ENCODE peak calls at places on chromosome 19, in nine cellular contexts. N, U, Z, D, B, K, H, I and Y are unnamed samples.

GRCh38 chr19:15369594-15369891 is 10.0 kb downstream of the AKAP8 start:
- DNase-seq in N (no peak), U (no peak), Z (no peak), D (no peak), B (no peak), K (no peak), H (no peak), I (no peak), Y (no peak)

GRCh38 chr19:31538879-31539278 is 189.6 kb upstream of the TSHZ3 start:
- DNase-seq in N (no peak), U (no peak), Z (no peak), D (no peak), B (no peak), K (no peak), H (no peak), I (no peak), Y (no peak)

GRCh38 chr19:3440082-3440481 is 40.2 kb downstream of the SMIM24 start:
- DNase-seq in N (no peak), U (peak; percentile 50), Z (no peak), D (no peak), B (peak; percentile 29), K (no peak), H (no peak), I (no peak), Y (no peak)

GRCh38 chr19:4575267-4575793 is 15.8 kb upstream of the SEMA6B start:
- DNase-seq in N (peak; percentile 98), U (no peak), Z (no peak), D (peak; percentile 95), B (peak; percentile 94), K (peak; percentile 91), H (no peak), I (peak; percentile 96), Y (peak; percentile 77)

GRCh38 chr19:43651758-43652545 is 12.3 kb upstream of the CADM4 start:
- DNase-seq in N (peak; percentile 68), U (peak; percentile 79), Z (no peak), D (peak; percentile 48), B (peak; percentile 67), K (peak; percentile 62), H (no peak), I (peak; percentile 58), Y (peak; percentile 38)

GRCh38 chr19:42038675-42039074 is 31.3 kb downstream of the GRIK5 start:
- DNase-seq in N (no peak), U (no peak), Z (no peak), D (no peak), B (no peak), K (no peak), H (no peak), I (peak; percentile 13), Y (no peak)

GRCh38 chr19:5026706-5027273 is 57.9 kb downstream of the KDM4B start:
- DNase-seq in N (peak; percentile 31), U (no peak), Z (no peak), D (no peak), B (no peak), K (no peak), H (no peak), I (no peak), Y (no peak)

GRCh38 chr19:16702123-16702522 is 17.5 kb upstream of the NWD1 start:
- DNase-seq in N (peak; percentile 88), U (no peak), Z (no peak), D (peak; percentile 24), B (peak; percentile 49), K (no peak), H (no peak), I (peak; percentile 81), Y (peak; percentile 46)

GRCh38 chr19:30666301-30666803 is 294.2 kb downstream of the ZNF536 start:
- DNase-seq in N (peak; percentile 29), U (peak; percentile 43), Z (no peak), D (peak; percentile 29), B (peak; percentile 19), K (peak; percentile 14), H (no peak), I (peak; percentile 15), Y (no peak)

GRCh38 chr19:8610041-8610927 is at the start of gene ADAMTS10:
- DNase-seq in N (peak; percentile 47), U (no peak), Z (no peak), D (peak; percentile 14), B (peak; percentile 41), K (peak; percentile 59), H (peak; percentile 28), I (peak; percentile 47), Y (no peak)

GRCh38 chr19:3125900-3126524 is 9.8 kb upstream of the GNA15 start:
- DNase-seq in N (peak; percentile 24), U (peak; percentile 63), Z (no peak), D (peak; percentile 47), B (peak; percentile 31), K (no peak), H (no peak), I (peak; percentile 30), Y (no peak)

GRCh38 chr19:35776102-35776788 is 881 bp downstream of the ARHGAP33 start:
- DNase-seq in N (no peak), U (no peak), Z (no peak), D (no peak), B (no peak), K (no peak), H (no peak), I (no peak), Y (no peak)

GRCh38 chr19:15893498-15893897 is 4.4 kb downstream of the CYP4F2 start:
- DNase-seq in N (no peak), U (no peak), Z (no peak), D (no peak), B (no peak), K (no peak), H (no peak), I (no peak), Y (no peak)

GRCh38 chr19:54431255-54431838 is 16.1 kb downstream of the TTYH1 start:
- DNase-seq in N (peak; percentile 47), U (no peak), Z (no peak), D (peak; percentile 16), B (peak; percentile 12), K (peak; percentile 34), H (no peak), I (no peak), Y (no peak)
- H3K4me3 ChIP-seq in N (no peak overlapping the region), U (no peak overlapping the region), Z (no peak overlapping the region), D (no peak overlapping the region), B (no peak overlapping the region), K (no peak overlapping the region), H (no peak overlapping the region), I (no peak overlapping the region), Y (no peak overlapping the region)

GRCh38 chr19:49613374-49613773 is 22.4 kb downstream of the PRR12 start:
- DNase-seq in N (peak; percentile 12), U (no peak), Z (no peak), D (peak; percentile 16), B (peak; percentile 47), K (no peak), H (no peak), I (no peak), Y (no peak)
- H3K4me3 ChIP-seq in N (no peak overlapping the region), U (no peak overlapping the region), Z (no peak overlapping the region), D (no peak overlapping the region), B (no peak overlapping the region), K (no peak overlapping the region), H (no peak overlapping the region), I (no peak overlapping the region), Y (no peak overlapping the region)

DNA sequence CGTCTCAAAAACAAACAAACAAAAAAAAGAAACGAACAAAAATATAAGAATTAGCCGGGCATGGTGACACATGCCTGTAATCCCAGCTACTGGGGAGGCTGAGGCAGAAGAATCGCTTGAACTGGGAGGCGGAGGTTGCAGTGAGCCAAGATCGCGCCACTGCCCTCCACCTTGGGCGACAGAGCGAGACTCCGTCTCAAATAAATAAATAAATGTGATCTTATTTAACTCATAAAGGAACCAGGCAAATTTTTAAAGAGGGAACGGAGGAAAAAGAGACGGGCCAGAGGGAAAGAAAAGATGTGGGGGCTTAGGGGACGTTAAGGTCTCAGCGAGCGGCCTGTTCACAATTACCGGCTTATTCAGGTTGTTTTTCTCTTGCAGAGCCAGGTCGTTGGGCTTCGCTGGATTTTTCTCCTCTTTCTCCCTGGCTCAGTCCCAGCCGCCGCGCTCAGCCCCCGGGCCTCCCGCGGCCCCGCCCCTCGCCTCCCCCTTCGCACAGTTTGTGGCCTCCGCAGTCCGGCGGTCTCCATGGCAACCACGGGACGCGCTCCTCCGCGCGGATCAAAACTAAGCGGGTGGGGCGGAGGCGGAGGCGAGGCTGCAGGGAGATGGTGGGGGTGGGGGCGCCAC is 2.8 kb upstream of the CCDC8 start:
- DNase-seq in N (peak; percentile 79), U (peak; percentile 77), Z (peak; percentile 73), D (peak; percentile 87), B (peak; percentile 91), K (peak; percentile 94), H (no peak), I (peak; percentile 76), Y (peak; percentile 52)
- H3K4me3 ChIP-seq in N (peak overlapping the region; percentile 52), U (peak overlapping the region; percentile 52), Z (peak overlapping the region; percentile 73), D (peak overlapping the region; percentile 52), B (peak overlapping the region; percentile 58), K (peak overlapping the region; percentile 26), H (no peak overlapping the region), I (peak overlapping the region; percentile 58), Y (peak overlapping the region; percentile 32)

GRCh38 chr19:51882518-51882917 is 5.2 kb downstream of the ZNF577 start:
- DNase-seq in N (no peak), U (no peak), Z (no peak), D (no peak), B (no peak), K (no peak), H (no peak), I (no peak), Y (no peak)

GRCh38 chr19:51884713-51885112 is 3.0 kb downstream of the ZNF577 start:
- DNase-seq in N (no peak), U (no peak), Z (no peak), D (no peak), B (no peak), K (no peak), H (no peak), I (no peak), Y (no peak)

GRCh38 chr19:51889934-51890333 is 2.2 kb upstream of the ZNF577 start:
- DNase-seq in N (no peak), U (no peak), Z (no peak), D (no peak), B (no peak), K (no peak), H (no peak), I (no peak), Y (no peak)

GRCh38 chr19:51891193-51891747 is 3.5 kb upstream of the ZNF577 start:
- DNase-seq in N (no peak), U (no peak), Z (no peak), D (no peak), B (peak; percentile 8), K (no peak), H (no peak), I (no peak), Y (no peak)

DNA sequence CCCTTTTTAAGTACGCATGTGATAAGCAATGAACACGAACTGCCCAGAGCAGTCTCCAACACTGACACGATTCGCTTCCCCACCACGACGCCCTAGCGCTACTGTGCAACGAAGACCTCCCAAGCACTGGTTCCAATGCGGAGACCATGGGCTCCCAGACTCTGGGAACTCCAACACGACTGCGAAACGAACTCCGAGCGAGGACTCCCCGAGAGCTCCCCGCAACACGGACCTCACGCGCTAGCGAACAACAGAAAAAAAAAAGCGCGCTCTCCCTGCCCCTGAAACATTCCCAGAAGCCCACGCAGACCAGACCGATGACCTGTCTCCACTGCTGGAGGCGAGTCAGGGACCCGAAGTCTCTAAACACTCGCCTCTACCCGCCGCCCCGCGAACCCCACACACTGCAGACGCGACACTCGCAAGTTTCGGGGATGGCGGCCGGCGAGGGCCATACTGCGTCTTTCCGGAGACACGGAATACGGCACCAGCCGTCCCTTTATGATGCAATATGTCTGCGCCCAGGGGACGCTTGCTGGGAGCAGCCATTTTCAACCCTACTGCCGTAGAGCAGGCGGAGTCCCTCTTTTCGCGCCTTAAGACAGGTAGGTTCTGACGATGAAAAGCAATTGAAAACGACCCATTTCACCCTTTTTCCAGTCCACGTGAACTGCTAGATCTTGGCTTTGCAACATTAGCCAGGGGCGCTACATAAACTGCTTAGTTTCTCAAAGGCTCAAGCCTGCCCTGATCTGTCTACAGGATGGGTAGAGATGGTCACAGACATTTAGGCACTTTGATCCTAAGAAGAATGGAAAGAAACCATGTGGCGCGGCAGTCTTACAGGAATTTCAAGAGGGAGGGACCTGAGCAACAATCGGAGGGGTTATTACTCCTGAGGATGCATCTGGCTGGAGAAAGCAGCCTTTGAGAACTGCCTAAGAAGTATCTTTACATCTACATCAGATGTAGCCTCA is at the start of gene ZNF577:
- DNase-seq in N (peak; percentile 93), U (no peak), Z (peak; percentile 63), D (peak; percentile 91), B (peak; percentile 96), K (peak; percentile 95), H (peak; percentile 97), I (peak; percentile 92), Y (peak; percentile 56)
- H3K4me3 ChIP-seq in N (peak within 1 kb of the TSS; percentile 92), U (no peak within 1 kb of the TSS), Z (peak within 1 kb of the TSS; percentile 89), D (peak within 1 kb of the TSS; percentile 78), B (peak within 1 kb of the TSS; percentile 75), K (peak within 1 kb of the TSS; percentile 89), H (peak within 1 kb of the TSS; percentile 70), I (peak within 1 kb of the TSS; percentile 93), Y (peak within 1 kb of the TSS; percentile 52)